ENCODE peak calls at places on chromosome 7, in eight cellular contexts. U is activated naive CD8-positive, alpha-beta T cell treated with anti-CD3 and anti-CD28 coated beads, Interleukin-2, amount 50 U/mL, for 16 hours; Y is ovary; N is hypothalamus; Q is left ventricle myocardium superior; I is small intestine; V is NCI-H460; F is NB4. S is an unnamed sample.

GRCh38 chr7:17941171-17941490 is 837 bp upstream of the SNX13 start:
- DNase-seq in Q (no peak), U (no peak), V (no peak), I (peak; percentile 44), N (no peak), Y (no peak), F (no peak), S (no peak)

GRCh38 chr7:119964640-119965542 is 308.1 kb upstream of the KCND2 start:
- DNase-seq in N (no peak), Q (no peak), Y (no peak), I (no peak), V (no peak), F (no peak), U (no peak), S (no peak)

GRCh38 chr7:131909151-131909768 is 352.8 kb upstream of the PODXL start:
- DNase-seq in Y (no peak), Q (no peak), I (peak; percentile 14), V (no peak), N (no peak), F (no peak), U (no peak), S (no peak)

GRCh38 chr7:1210979-1211608 is 21.6 kb upstream of the UNCX start:
- DNase-seq in Y (no peak), F (no peak), I (no peak), V (no peak), U (no peak), Q (no peak), N (no peak), S (no peak)

GRCh38 chr7:4694653-4695335 is 12.7 kb downstream of the FOXK1 start:
- DNase-seq in Y (peak; percentile 85), I (no peak), F (no peak), Q (peak; percentile 60), U (no peak), V (no peak), N (no peak), S (no peak)

GRCh38 chr7:158027646-158028045 is 560.0 kb downstream of the PTPRN2 start:
- DNase-seq in U (no peak), Q (no peak), N (no peak), Y (no peak), V (no peak), F (no peak), I (no peak), S (no peak)

GRCh38 chr7:98651760-98652159 is 34.7 kb downstream of the NPTX2 start:
- DNase-seq in I (no peak), Y (no peak), V (no peak), N (no peak), Q (no peak), U (no peak), F (no peak), S (no peak)

GRCh38 chr7:1696671-1697498 is 26.8 kb downstream of the ELFN1 start:
- DNase-seq in N (no peak), V (no peak), Q (peak; percentile 18), Y (peak; percentile 11), F (no peak), I (no peak), U (no peak), S (no peak)

GRCh38 chr7:108146070-108146842 is 16.1 kb upstream of the LAMB4 start:
- DNase-seq in N (peak; percentile 4), Y (peak; percentile 73), U (no peak), I (peak; percentile 81), V (peak; percentile 60), Q (peak; percentile 28), F (peak; percentile 83), S (peak; percentile 69)

GRCh38 chr7:129952653-129953560 is at the start of gene UBE2H:
- DNase-seq in V (peak; percentile 86), Y (peak; percentile 93), N (peak; percentile 80), F (peak; percentile 95), Q (peak; percentile 96), I (peak; percentile 90), U (peak; percentile 82), S (peak; percentile 83)

GRCh38 chr7:151013728-151014497 is 10.4 kb downstream of the ATG9B start:
- DNase-seq in Y (no peak), U (peak; percentile 43), N (peak; percentile 7), I (peak; percentile 57), Q (peak; percentile 81), F (peak; percentile 60), V (no peak), S (peak; percentile 72)

GRCh38 chr7:27779873-27780272 is 39.9 kb downstream of the TAX1BP1 start:
- DNase-seq in V (no peak), I (no peak), N (no peak), Q (no peak), U (no peak), Y (no peak), F (no peak), S (no peak)

GRCh38 chr7:36151921-36152755 is 916 bp upstream of the EEPD1 start:
- DNase-seq in Q (peak; percentile 29), U (no peak), Y (peak; percentile 22), V (no peak), F (no peak), N (no peak), I (peak; percentile 78), S (no peak)